ENCODE peak calls at places on chromosomes 2 and 18, in ten cellular contexts. I, C, V, U, Z, X, B, S, N and A are unnamed samples.

GRCh38 chr2:226799976-226800940 is 638 bp upstream of the IRS1 start:
- DNase-seq in I (no peak), C (peak; percentile 57), V (no peak), U (peak; percentile 2), Z (peak; percentile 24), X (peak; percentile 42), B (no peak), S (no peak), N (peak; percentile 42), A (no peak)

GRCh38 chr2:114527330-114527983 is 85.0 kb downstream of the DPP10 start:
- DNase-seq in I (no peak), C (no peak), V (no peak), U (no peak), Z (no peak), X (no peak), B (no peak), S (no peak), N (no peak), A (no peak)

GRCh38 chr2:81739971-81740370 is 1435.4 kb upstream of the LRRTM1 start:
- DNase-seq in I (no peak), C (peak; percentile 30), V (no peak), U (no peak), Z (no peak), X (no peak), B (no peak), S (no peak), N (no peak), A (no peak)

GRCh38 chr18:8424917-8425725 is 184.1 kb upstream of the RAB12 start:
- DNase-seq in I (peak; percentile 82), C (peak; percentile 97), V (peak; percentile 13), U (no peak), Z (peak; percentile 87), X (peak; percentile 55), B (no peak), S (no peak), N (no peak), A (no peak)

GRCh38 chr2:217451634-217452033 is 551.2 kb downstream of the TNS1 start:
- DNase-seq in I (peak; percentile 89), C (peak; percentile 65), V (peak; percentile 73), U (no peak), Z (peak; percentile 31), X (peak; percentile 68), B (no peak), S (no peak), N (no peak), A (no peak)

GRCh38 chr2:111659361-111660281 is 224.4 kb downstream of the ANAPC1 start:
- DNase-seq in I (peak; percentile 93), C (peak; percentile 85), V (no peak), U (no peak), Z (peak; percentile 98), X (peak; percentile 92), B (no peak), S (no peak), N (no peak), A (no peak)

GRCh38 chr2:10783421-10783820 is 29.2 kb downstream of the PDIA6 start:
- DNase-seq in I (peak; percentile 26), C (peak; percentile 32), V (no peak), U (no peak), Z (no peak), X (peak; percentile 25), B (no peak), S (no peak), N (no peak), A (no peak)

GRCh38 chr2:42897386-42897785 is 105.0 kb upstream of the HAAO start:
- DNase-seq in I (no peak), C (no peak), V (no peak), U (no peak), Z (no peak), X (no peak), B (no peak), S (no peak), N (no peak), A (no peak)

GRCh38 chr2:27123302-27124150 is at the start of gene ABHD1:
- DNase-seq in I (no peak), C (no peak), V (no peak), U (peak; percentile 78), Z (peak; percentile 47), X (no peak), B (peak; percentile 69), S (peak; percentile 55), N (peak; percentile 67), A (peak; percentile 34)

GRCh38 chr2:233982421-233983121 is 65.4 kb downstream of the TRPM8 start:
- DNase-seq in I (peak; percentile 98), C (peak; percentile 95), V (peak; percentile 84), U (no peak), Z (peak; percentile 95), X (peak; percentile 89), B (no peak), S (no peak), N (no peak), A (no peak)

GRCh38 chr2:27316655-27317412 is 6.1 kb downstream of the MPV17 start:
- DNase-seq in I (no peak), C (no peak), V (no peak), U (no peak), Z (no peak), X (no peak), B (no peak), S (no peak), N (peak; percentile 48), A (no peak)

GRCh38 chr2:230873670-230874401 is 9.1 kb downstream of the ITM2C start:
- DNase-seq in I (no peak), C (no peak), V (no peak), U (no peak), Z (no peak), X (no peak), B (peak; percentile 30), S (no peak), N (no peak), A (no peak)